ENCODE peak calls at places on chromosomes 6 and 20, in nine cellular contexts. One of them, this sample, is unnamed.

GRCh38 chr20:45798935-45799642 is 7.3 kb downstream of the DNTTIP1 start:
- DNase-seq in testis: peak; percentile 80
- DNase-seq in IMR-90: peak; percentile 42
- DNase-seq in fibroblast of villous mesenchyme: peak; percentile 63
- DNase-seq in fibroblast of lung: peak; percentile 56
- DNase-seq in endothelial cell: peak; percentile 63
- DNase-seq in AG09309: no peak
- DNase-seq in Caco-2: peak; percentile 89
- DNase-seq in neural crest cell: peak; percentile 62
- DNase-seq in this sample: peak; percentile 48

GRCh38 chr6:47363736-47364135 is 54.0 kb upstream of the TNFRSF21 start:
- DNase-seq in testis: no peak
- DNase-seq in IMR-90: no peak
- DNase-seq in fibroblast of villous mesenchyme: peak; percentile 10
- DNase-seq in fibroblast of lung: no peak
- DNase-seq in endothelial cell: no peak
- DNase-seq in AG09309: no peak
- DNase-seq in Caco-2: peak; percentile 29
- DNase-seq in neural crest cell: no peak
- DNase-seq in this sample: no peak

GRCh38 chr6:155510879-155511278 is 55.2 kb upstream of the NOX3 start:
- DNase-seq in testis: no peak
- DNase-seq in IMR-90: peak; percentile 39
- DNase-seq in fibroblast of villous mesenchyme: no peak
- DNase-seq in fibroblast of lung: no peak
- DNase-seq in endothelial cell: no peak
- DNase-seq in AG09309: no peak
- DNase-seq in Caco-2: no peak
- DNase-seq in neural crest cell: no peak
- DNase-seq in this sample: no peak

GRCh38 chr20:46699651-46700359 is 9.6 kb upstream of the SLC2A10 start:
- DNase-seq in testis: no peak
- DNase-seq in IMR-90: peak; percentile 52
- DNase-seq in fibroblast of villous mesenchyme: peak; percentile 45
- DNase-seq in fibroblast of lung: peak; percentile 57
- DNase-seq in endothelial cell: no peak
- DNase-seq in AG09309: no peak
- DNase-seq in Caco-2: peak; percentile 70
- DNase-seq in neural crest cell: no peak
- DNase-seq in this sample: peak; percentile 44

GRCh38 chr6:124765314-124765713 is 196.9 kb upstream of the RNF217 start:
- DNase-seq in testis: no peak
- DNase-seq in IMR-90: no peak
- DNase-seq in fibroblast of villous mesenchyme: no peak
- DNase-seq in fibroblast of lung: no peak
- DNase-seq in endothelial cell: no peak
- DNase-seq in AG09309: no peak
- DNase-seq in Caco-2: no peak
- DNase-seq in neural crest cell: no peak
- DNase-seq in this sample: no peak

GRCh38 chr6:107670792-107671199 is 153.3 kb downstream of the SCML4 start:
- DNase-seq in testis: peak; percentile 71
- DNase-seq in IMR-90: peak; percentile 67
- DNase-seq in fibroblast of villous mesenchyme: no peak
- DNase-seq in fibroblast of lung: peak; percentile 54
- DNase-seq in endothelial cell: peak; percentile 63
- DNase-seq in AG09309: no peak
- DNase-seq in Caco-2: no peak
- DNase-seq in neural crest cell: peak; percentile 44
- DNase-seq in this sample: no peak

GRCh38 chr6:159766923-159767322 is 5.1 kb downstream of the ACAT2 start:
- DNase-seq in testis: no peak
- DNase-seq in IMR-90: peak; percentile 72
- DNase-seq in fibroblast of villous mesenchyme: no peak
- DNase-seq in fibroblast of lung: no peak
- DNase-seq in endothelial cell: no peak
- DNase-seq in AG09309: no peak
- DNase-seq in Caco-2: no peak
- DNase-seq in neural crest cell: no peak
- DNase-seq in this sample: no peak

GRCh38 chr6:109239918-109240321 is 142.3 kb downstream of the CD164 start:
- DNase-seq in testis: no peak
- DNase-seq in IMR-90: no peak
- DNase-seq in fibroblast of villous mesenchyme: no peak
- DNase-seq in fibroblast of lung: no peak
- DNase-seq in endothelial cell: no peak
- DNase-seq in AG09309: no peak
- DNase-seq in Caco-2: no peak
- DNase-seq in neural crest cell: no peak
- DNase-seq in this sample: no peak

GRCh38 chr6:139698526-139699182 is 324.2 kb upstream of the CITED2 start:
- DNase-seq in testis: no peak
- DNase-seq in IMR-90: no peak
- DNase-seq in fibroblast of villous mesenchyme: peak; percentile 85
- DNase-seq in fibroblast of lung: peak; percentile 74
- DNase-seq in endothelial cell: no peak
- DNase-seq in AG09309: no peak
- DNase-seq in Caco-2: peak; percentile 15
- DNase-seq in neural crest cell: no peak
- DNase-seq in this sample: no peak

GRCh38 chr6:53151676-53152075 is 3.0 kb upstream of the GCM1 start:
- DNase-seq in testis: no peak
- DNase-seq in IMR-90: no peak
- DNase-seq in fibroblast of villous mesenchyme: peak; percentile 7
- DNase-seq in fibroblast of lung: no peak
- DNase-seq in endothelial cell: peak; percentile 46
- DNase-seq in AG09309: no peak
- DNase-seq in Caco-2: no peak
- DNase-seq in neural crest cell: no peak
- DNase-seq in this sample: no peak

GRCh38 chr6:11918021-11918738 is 93.9 kb upstream of the HIVEP1 start:
- DNase-seq in testis: no peak
- DNase-seq in IMR-90: peak; percentile 82
- DNase-seq in fibroblast of villous mesenchyme: peak; percentile 94
- DNase-seq in fibroblast of lung: peak; percentile 71
- DNase-seq in endothelial cell: no peak
- DNase-seq in AG09309: peak; percentile 72
- DNase-seq in Caco-2: no peak
- DNase-seq in neural crest cell: no peak
- DNase-seq in this sample: peak; percentile 39

GRCh38 chr6:7542065-7542877 is 800 bp downstream of the DSP start:
- DNase-seq in testis: peak; percentile 22
- DNase-seq in IMR-90: no peak
- DNase-seq in fibroblast of villous mesenchyme: no peak
- DNase-seq in fibroblast of lung: no peak
- DNase-seq in endothelial cell: peak; percentile 64
- DNase-seq in AG09309: no peak
- DNase-seq in Caco-2: peak; percentile 52
- DNase-seq in neural crest cell: peak; percentile 40
- DNase-seq in this sample: no peak

GRCh38 chr6:74519172-74519571 is 686.7 kb downstream of the COL12A1 start:
- DNase-seq in testis: no peak
- DNase-seq in IMR-90: peak; percentile 81
- DNase-seq in fibroblast of villous mesenchyme: peak; percentile 66
- DNase-seq in fibroblast of lung: peak; percentile 86
- DNase-seq in endothelial cell: no peak
- DNase-seq in AG09309: peak; percentile 55
- DNase-seq in Caco-2: no peak
- DNase-seq in neural crest cell: no peak
- DNase-seq in this sample: peak; percentile 73

GRCh38 chr6:169971951-169972651 is 220.7 kb downstream of the ERMARD start:
- DNase-seq in testis: no peak
- DNase-seq in IMR-90: no peak
- DNase-seq in fibroblast of villous mesenchyme: no peak
- DNase-seq in fibroblast of lung: no peak
- DNase-seq in endothelial cell: peak; percentile 3
- DNase-seq in AG09309: no peak
- DNase-seq in Caco-2: no peak
- DNase-seq in neural crest cell: no peak
- DNase-seq in this sample: no peak

GRCh38 chr20:58544301-58544700 is 29.1 kb upstream of the APCDD1L start:
- DNase-seq in testis: peak; percentile 11
- DNase-seq in IMR-90: no peak
- DNase-seq in fibroblast of villous mesenchyme: no peak
- DNase-seq in fibroblast of lung: no peak
- DNase-seq in endothelial cell: no peak
- DNase-seq in AG09309: no peak
- DNase-seq in Caco-2: no peak
- DNase-seq in neural crest cell: no peak
- DNase-seq in this sample: no peak

GRCh38 chr20:50987493-50988210 is 29.0 kb downstream of the MOCS3 start:
- DNase-seq in testis: peak; percentile 91
- DNase-seq in IMR-90: peak; percentile 90
- DNase-seq in fibroblast of villous mesenchyme: peak; percentile 91
- DNase-seq in fibroblast of lung: peak; percentile 89
- DNase-seq in endothelial cell: peak; percentile 89
- DNase-seq in AG09309: peak; percentile 69
- DNase-seq in Caco-2: peak; percentile 96
- DNase-seq in neural crest cell: peak; percentile 84
- DNase-seq in this sample: peak; percentile 82

GRCh38 chr6:37020426-37021211 is 15.2 kb downstream of the FGD2 start:
- DNase-seq in testis: no peak
- DNase-seq in IMR-90: no peak
- DNase-seq in fibroblast of villous mesenchyme: no peak
- DNase-seq in fibroblast of lung: no peak
- DNase-seq in endothelial cell: no peak
- DNase-seq in AG09309: no peak
- DNase-seq in Caco-2: peak; percentile 21
- DNase-seq in neural crest cell: no peak
- DNase-seq in this sample: no peak

DNA sequence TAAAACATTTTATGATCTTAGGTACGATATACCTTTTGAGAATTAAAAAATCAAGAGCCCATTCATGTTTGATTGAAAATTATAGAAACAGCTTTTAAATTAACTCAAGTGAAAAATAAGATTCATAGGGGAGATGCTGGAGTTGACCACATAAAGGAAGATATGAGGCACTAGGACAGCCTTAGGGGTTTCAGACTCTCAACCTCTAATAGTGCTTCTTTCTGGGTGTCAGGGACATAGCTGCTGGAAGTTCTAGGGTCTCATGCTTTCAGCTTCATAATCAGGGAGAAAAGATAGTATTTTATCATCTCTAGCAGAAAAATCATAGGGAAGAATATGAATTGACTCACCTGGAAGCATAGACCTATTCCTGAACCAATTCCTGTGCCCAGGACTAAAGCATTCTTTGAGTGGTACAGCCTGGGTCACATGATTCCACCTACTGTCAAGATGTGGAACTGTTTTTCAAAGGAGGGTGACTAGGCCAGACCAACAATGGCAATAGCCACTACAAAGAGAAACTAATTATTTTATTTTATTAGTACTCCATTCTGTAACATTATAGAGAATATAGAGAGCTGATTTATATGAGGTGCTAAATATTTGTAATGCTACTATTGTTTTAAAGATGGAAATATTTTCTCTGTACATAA is 27.8 kb upstream of the CENPW start:
- DNase-seq in testis: no peak
- DNase-seq in IMR-90: no peak
- DNase-seq in fibroblast of villous mesenchyme: peak; percentile 9
- DNase-seq in fibroblast of lung: no peak
- DNase-seq in endothelial cell: peak; percentile 16
- DNase-seq in AG09309: no peak
- DNase-seq in Caco-2: peak; percentile 40
- DNase-seq in neural crest cell: no peak
- DNase-seq in this sample: peak; percentile 44
- TF ChIP-seq CTCF in testis: peak; percentile 18
- TF ChIP-seq CTCF in IMR-90: no peak
- TF ChIP-seq CTCF in fibroblast of villous mesenchyme: peak; percentile 46
- TF ChIP-seq CTCF in fibroblast of lung: no peak
- TF ChIP-seq CTCF in endothelial cell: peak; percentile 61
- TF ChIP-seq CTCF in AG09309: peak; percentile 28
- TF ChIP-seq CTCF in Caco-2: peak; percentile 32
- TF ChIP-seq CTCF in neural crest cell: peak; percentile 47
- TF ChIP-seq CTCF in this sample: peak; percentile 8

GRCh38 chr6:38720295-38720694 is 5.2 kb downstream of the DNAH8 start:
- DNase-seq in testis: no peak
- DNase-seq in IMR-90: peak; percentile 10
- DNase-seq in fibroblast of villous mesenchyme: peak; percentile 32
- DNase-seq in fibroblast of lung: no peak
- DNase-seq in endothelial cell: no peak
- DNase-seq in AG09309: no peak
- DNase-seq in Caco-2: peak; percentile 17
- DNase-seq in neural crest cell: no peak
- DNase-seq in this sample: peak; percentile 37
- TF ChIP-seq CTCF in testis: no peak
- TF ChIP-seq CTCF in IMR-90: peak; percentile 33
- TF ChIP-seq CTCF in fibroblast of villous mesenchyme: peak; percentile 39
- TF ChIP-seq CTCF in fibroblast of lung: no peak
- TF ChIP-seq CTCF in endothelial cell: no peak
- TF ChIP-seq CTCF in AG09309: peak; percentile 13
- TF ChIP-seq CTCF in Caco-2: peak; percentile 7
- TF ChIP-seq CTCF in neural crest cell: peak; percentile 22
- TF ChIP-seq CTCF in this sample: no peak

GRCh38 chr20:47727909-47728361 is 57.3 kb downstream of the SULF2 start:
- DNase-seq in testis: no peak
- DNase-seq in IMR-90: no peak
- DNase-seq in fibroblast of villous mesenchyme: no peak
- DNase-seq in fibroblast of lung: no peak
- DNase-seq in endothelial cell: no peak
- DNase-seq in AG09309: no peak
- DNase-seq in Caco-2: no peak
- DNase-seq in neural crest cell: peak; percentile 9
- DNase-seq in this sample: no peak

GRCh38 chr20:47724910-47725247 is 60.4 kb downstream of the SULF2 start:
- DNase-seq in testis: no peak
- DNase-seq in IMR-90: no peak
- DNase-seq in fibroblast of villous mesenchyme: no peak
- DNase-seq in fibroblast of lung: no peak
- DNase-seq in endothelial cell: no peak
- DNase-seq in AG09309: no peak
- DNase-seq in Caco-2: no peak
- DNase-seq in neural crest cell: no peak
- DNase-seq in this sample: no peak

GRCh38 chr20:47725248-47725973 is 59.9 kb downstream of the SULF2 start:
- DNase-seq in testis: peak; percentile 84
- DNase-seq in IMR-90: peak; percentile 73
- DNase-seq in fibroblast of villous mesenchyme: peak; percentile 84
- DNase-seq in fibroblast of lung: peak; percentile 80
- DNase-seq in endothelial cell: peak; percentile 81
- DNase-seq in AG09309: peak; percentile 52
- DNase-seq in Caco-2: peak; percentile 95
- DNase-seq in neural crest cell: peak; percentile 81
- DNase-seq in this sample: peak; percentile 81

GRCh38 chr20:47727170-47727880 is 58.0 kb downstream of the SULF2 start:
- DNase-seq in testis: peak; percentile 49
- DNase-seq in IMR-90: no peak
- DNase-seq in fibroblast of villous mesenchyme: no peak
- DNase-seq in fibroblast of lung: no peak
- DNase-seq in endothelial cell: no peak
- DNase-seq in AG09309: no peak
- DNase-seq in Caco-2: no peak
- DNase-seq in neural crest cell: no peak
- DNase-seq in this sample: no peak

GRCh38 chr20:47726632-47727031 is 58.6 kb downstream of the SULF2 start:
- DNase-seq in testis: no peak
- DNase-seq in IMR-90: no peak
- DNase-seq in fibroblast of villous mesenchyme: no peak
- DNase-seq in fibroblast of lung: no peak
- DNase-seq in endothelial cell: no peak
- DNase-seq in AG09309: no peak
- DNase-seq in Caco-2: no peak
- DNase-seq in neural crest cell: no peak
- DNase-seq in this sample: no peak
- TF ChIP-seq CTCF in testis: no peak
- TF ChIP-seq CTCF in IMR-90: no peak
- TF ChIP-seq CTCF in fibroblast of villous mesenchyme: no peak
- TF ChIP-seq CTCF in fibroblast of lung: no peak
- TF ChIP-seq CTCF in endothelial cell: no peak
- TF ChIP-seq CTCF in AG09309: no peak
- TF ChIP-seq CTCF in Caco-2: no peak
- TF ChIP-seq CTCF in neural crest cell: no peak
- TF ChIP-seq CTCF in this sample: no peak

GRCh38 chr6:152356659-152357058 is 280.5 kb downstream of the SYNE1 start:
- DNase-seq in testis: no peak
- DNase-seq in IMR-90: peak; percentile 47
- DNase-seq in fibroblast of villous mesenchyme: peak; percentile 72
- DNase-seq in fibroblast of lung: peak; percentile 56
- DNase-seq in endothelial cell: peak; percentile 11
- DNase-seq in AG09309: peak; percentile 37
- DNase-seq in Caco-2: peak; percentile 55
- DNase-seq in neural crest cell: no peak
- DNase-seq in this sample: peak; percentile 64
- TF ChIP-seq CTCF in testis: no peak
- TF ChIP-seq CTCF in IMR-90: peak; percentile 41
- TF ChIP-seq CTCF in fibroblast of villous mesenchyme: peak; percentile 61
- TF ChIP-seq CTCF in fibroblast of lung: peak; percentile 51
- TF ChIP-seq CTCF in endothelial cell: no peak
- TF ChIP-seq CTCF in AG09309: peak; percentile 28
- TF ChIP-seq CTCF in Caco-2: peak; percentile 54
- TF ChIP-seq CTCF in neural crest cell: peak; percentile 58
- TF ChIP-seq CTCF in this sample: peak; percentile 37